ENCODE peak calls at places on chromosomes 6 and 20, in eight cellular contexts. T is endothelial cell of umbilical vein, H is HCT116, E is fibroblast of lung, M is H1, P is HepG2, L is GM23248, A is adipocyte. F is an unnamed sample.

GRCh38 chr6:7389162-7389450 is 436 bp downstream of the CAGE1 start:
- DNase-seq in P (no peak), A (peak), L (peak), T (no peak), H (no peak), M (no peak), E (no peak), F (no peak)

GRCh38 chr6:101747160-101747559 is 353.7 kb downstream of the GRIK2 start:
- DNase-seq in T (no peak), P (no peak), A (no peak), E (no peak), M (no peak), H (no peak), L (no peak), F (no peak)

GRCh38 chr6:36976509-36976908 is 9.5 kb downstream of the MTCH1 start:
- DNase-seq in T (no peak), L (no peak), P (no peak), H (no peak), E (no peak), A (no peak), M (no peak), F (no peak)

GRCh38 chr20:63829943-63830820 is 882 bp downstream of the ZBTB46 start:
- DNase-seq in T (peak), L (peak), H (no peak), M (no peak), P (no peak), E (peak), A (peak), F (no peak)

GRCh38 chr20:61817575-61817974 is 248.1 kb downstream of the TAF4 start:
- DNase-seq in T (no peak), A (no peak), P (no peak), L (no peak), H (no peak), M (no peak), E (no peak), F (no peak)

GRCh38 chr20:63487116-63487764 is 11.6 kb downstream of the EEF1A2 start:
- DNase-seq in E (no peak), L (no peak), H (no peak), P (no peak), M (no peak), T (no peak), A (no peak), F (no peak)

GRCh38 chr6:107080036-107080435 is 35.3 kb downstream of the BEND3 start:
- DNase-seq in T (no peak), P (peak), M (no peak), L (no peak), H (peak), A (peak), E (no peak), F (no peak)

GRCh38 chr6:5433324-5433723 is 172.0 kb downstream of the FARS2 start:
- DNase-seq in P (no peak), E (no peak), A (no peak), M (no peak), L (no peak), H (no peak), T (no peak), F (no peak)

GRCh38 chr20:59120491-59120890 is 43.1 kb upstream of the ZNF831 start:
- DNase-seq in L (no peak), P (no peak), H (no peak), E (no peak), M (no peak), T (no peak), A (no peak), F (no peak)

GRCh38 chr6:143513410-143513809 is 1.9 kb upstream of the FUCA2 start:
- DNase-seq in P (peak), E (no peak), T (no peak), L (peak), H (no peak), A (peak), M (no peak), F (no peak)

GRCh38 chr6:7630792-7631191 is 40.8 kb downstream of the SNRNP48 start:
- DNase-seq in H (no peak), M (no peak), L (no peak), E (no peak), P (no peak), T (no peak), A (no peak), F (no peak)

GRCh38 chr6:137641474-137642077 is 147.4 kb upstream of the OLIG3 start:
- DNase-seq in H (peak), M (peak), P (peak), A (peak), L (peak), T (peak), E (peak), F (peak)

GRCh38 chr6:133965817-133966360 is 12.9 kb downstream of the TBPL1 start:
- DNase-seq in E (no peak), P (no peak), M (no peak), L (no peak), A (no peak), T (no peak), H (no peak), F (no peak)

GRCh38 chr6:106684011-106684410 is 54.6 kb downstream of the QRSL1 start:
- DNase-seq in M (no peak), E (no peak), H (no peak), T (no peak), P (no peak), L (no peak), A (no peak), F (no peak)

GRCh38 chr20:46307139-46307998 is 929 bp downstream of the CDH22 start:
- DNase-seq in T (peak), A (peak), L (peak), M (peak), H (no peak), E (peak), P (peak), F (no peak)

GRCh38 chr6:40727272-40727671 is 140.1 kb upstream of the LRFN2 start:
- DNase-seq in P (no peak), T (no peak), L (no peak), H (no peak), E (no peak), A (no peak), M (no peak), F (no peak)

GRCh38 chr6:78483546-78483945 is 383.8 kb upstream of the IRAK1BP1 start:
- DNase-seq in T (no peak), H (no peak), A (no peak), P (no peak), L (peak), E (no peak), M (no peak), F (no peak)

GRCh38 chr6:40931927-40932326 is 107.1 kb downstream of the UNC5CL start:
- DNase-seq in T (peak), P (no peak), A (no peak), H (no peak), E (no peak), M (no peak), L (peak), F (no peak)

GRCh38 chr6:11659757-11660156 is 118.8 kb downstream of the ADTRP start:
- DNase-seq in M (no peak), E (no peak), L (no peak), H (no peak), A (no peak), T (no peak), P (no peak), F (no peak)

GRCh38 chr20:50694379-50695143 is 3.2 kb upstream of the RIPOR3 start:
- DNase-seq in M (no peak), L (peak), H (no peak), P (peak), E (no peak), T (no peak), A (no peak), F (no peak)

GRCh38 chr6:9539231-9539755 is 875.6 kb downstream of the TFAP2A start:
- DNase-seq in A (no peak), P (no peak), L (no peak), E (no peak), T (no peak), H (no peak), M (no peak), F (no peak)

GRCh38 chr20:39004508-39004907 is 42.4 kb downstream of the DHX35 start:
- DNase-seq in A (no peak), H (no peak), L (no peak), M (no peak), T (no peak), E (no peak), P (no peak), F (no peak)

GRCh38 chr20:41631826-41632225 is 13.6 kb upstream of the CHD6 start:
- DNase-seq in M (no peak), P (no peak), L (peak), T (no peak), A (peak), E (peak), H (no peak), F (no peak)

GRCh38 chr6:71326611-71327010 is 38.0 kb downstream of the OGFRL1 start:
- DNase-seq in L (no peak), T (no peak), A (no peak), P (no peak), E (no peak), M (no peak), H (no peak), F (no peak)

GRCh38 chr6:81875776-81876293 is 123.4 kb upstream of the TENT5A start:
- DNase-seq in M (no peak), P (no peak), T (no peak), L (no peak), E (no peak), A (no peak), H (no peak), F (no peak)

GRCh38 chr6:144749263-144749662 is 464.1 kb downstream of the UTRN start:
- DNase-seq in L (no peak), A (no peak), T (no peak), E (no peak), P (no peak), M (no peak), H (no peak), F (no peak)

GRCh38 chr6:155915651-155916050 is 460.0 kb upstream of the NOX3 start:
- DNase-seq in E (no peak), H (no peak), P (no peak), T (no peak), L (no peak), M (no peak), A (no peak), F (peak)

GRCh38 chr6:155913816-155914215 is 458.2 kb upstream of the NOX3 start:
- DNase-seq in L (no peak), T (no peak), P (no peak), E (no peak), M (no peak), A (no peak), H (no peak), F (no peak)

DNA sequence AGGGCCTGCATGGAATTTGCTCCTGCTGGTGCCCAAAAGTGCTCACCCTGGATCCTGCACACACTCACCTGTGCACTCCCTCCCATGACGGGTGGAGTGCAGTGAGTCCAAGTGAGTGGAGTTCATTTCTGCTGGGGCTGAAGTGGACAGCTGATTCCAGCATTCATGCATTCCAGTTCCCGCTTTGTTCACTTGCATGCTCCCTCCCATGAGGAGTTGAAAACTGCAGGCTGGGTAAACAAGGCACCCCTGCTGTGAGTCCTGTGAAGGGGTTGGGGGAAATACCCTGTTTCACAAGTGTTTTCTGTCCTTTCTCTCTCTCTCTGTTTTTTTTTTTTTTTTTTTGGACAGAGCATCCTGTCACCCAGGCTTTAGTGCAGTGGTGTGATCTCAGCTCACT is 454.1 kb upstream of the NOX3 start:
- DNase-seq in H (no peak), E (no peak), P (no peak), T (no peak), A (no peak), M (no peak), L (no peak), F (no peak)
- H3K9ac ChIP-seq in H (no peak), E (no peak), P (no peak), T (no peak), A (no peak), M (no peak), L (no peak), F (no peak)

DNA sequence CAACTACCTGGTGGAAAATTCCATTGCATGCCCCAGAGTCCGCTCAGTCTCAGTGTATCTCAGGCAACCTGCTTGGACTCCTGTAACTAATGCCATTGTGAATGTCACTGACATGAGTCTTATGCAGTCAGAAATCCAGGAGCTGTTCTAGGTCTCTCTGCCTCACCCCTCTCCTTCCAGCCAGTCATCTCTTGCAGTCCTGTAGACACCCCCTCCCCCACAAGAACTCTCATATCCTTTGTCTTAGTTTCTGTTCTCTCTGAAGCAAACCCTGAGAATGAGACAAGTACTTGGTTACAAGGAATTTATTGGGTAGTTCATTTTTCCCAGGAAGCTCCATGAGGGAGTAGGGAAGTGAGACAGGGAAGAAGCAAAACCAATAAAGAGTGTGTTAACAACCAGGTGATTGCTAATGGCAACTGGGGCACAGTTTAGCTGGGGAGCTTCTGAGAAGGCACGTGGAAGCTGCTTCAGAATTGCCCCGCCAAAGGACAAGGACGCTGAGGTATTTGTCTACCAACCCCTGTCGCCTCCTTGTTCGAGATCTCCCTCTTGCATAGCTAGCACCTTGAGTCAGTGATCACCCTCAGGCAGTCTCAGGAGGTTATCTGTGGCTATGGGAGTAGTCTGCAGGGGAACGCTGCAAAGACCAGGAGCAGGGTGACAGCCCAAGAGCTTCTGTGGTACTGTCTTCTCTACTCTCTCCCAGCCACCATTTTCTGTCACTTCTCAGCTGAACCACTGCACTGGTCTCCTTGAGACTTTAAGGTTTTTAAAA is 911.4 kb upstream of the FLRT3 start:
- DNase-seq in E (no peak), T (no peak), M (no peak), P (no peak), A (no peak), L (no peak), H (no peak), F (no peak)
- H3K9ac ChIP-seq in E (no peak), T (no peak), M (no peak), P (no peak), A (no peak), L (no peak), H (no peak), F (no peak)

DNA sequence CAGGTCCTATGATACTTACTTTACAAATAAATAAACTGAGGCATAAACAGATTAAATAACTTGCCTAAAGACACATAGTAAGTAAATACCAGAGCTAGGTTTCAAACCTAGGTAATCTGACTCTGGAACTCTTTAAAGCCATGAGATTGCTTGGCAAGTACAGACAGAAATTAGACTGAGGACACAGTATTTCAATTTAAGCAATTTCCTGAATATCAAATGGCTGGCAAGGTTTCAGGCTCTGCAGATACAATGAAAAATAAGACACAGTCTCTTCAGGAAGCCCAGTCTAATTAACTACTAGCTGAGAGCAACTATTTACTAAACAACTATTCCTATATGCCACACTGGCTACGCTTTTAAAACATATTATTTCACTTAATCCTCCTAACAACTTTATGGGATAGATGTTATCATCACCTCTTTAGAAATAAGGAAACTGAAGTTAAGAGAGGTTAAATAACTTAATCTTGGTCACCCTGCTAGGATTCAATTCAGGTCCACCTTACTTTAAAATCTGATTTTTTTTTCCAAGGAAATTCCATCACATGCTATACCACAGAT is 4.3 kb downstream of the TRPC4AP start:
- DNase-seq in P (no peak), M (no peak), L (peak), A (peak), T (peak), E (no peak), H (no peak), F (peak)
- H3K9ac ChIP-seq in P (no peak), M (no peak), L (no peak), A (peak), T (no peak), E (no peak), H (no peak), F (no peak)

DNA sequence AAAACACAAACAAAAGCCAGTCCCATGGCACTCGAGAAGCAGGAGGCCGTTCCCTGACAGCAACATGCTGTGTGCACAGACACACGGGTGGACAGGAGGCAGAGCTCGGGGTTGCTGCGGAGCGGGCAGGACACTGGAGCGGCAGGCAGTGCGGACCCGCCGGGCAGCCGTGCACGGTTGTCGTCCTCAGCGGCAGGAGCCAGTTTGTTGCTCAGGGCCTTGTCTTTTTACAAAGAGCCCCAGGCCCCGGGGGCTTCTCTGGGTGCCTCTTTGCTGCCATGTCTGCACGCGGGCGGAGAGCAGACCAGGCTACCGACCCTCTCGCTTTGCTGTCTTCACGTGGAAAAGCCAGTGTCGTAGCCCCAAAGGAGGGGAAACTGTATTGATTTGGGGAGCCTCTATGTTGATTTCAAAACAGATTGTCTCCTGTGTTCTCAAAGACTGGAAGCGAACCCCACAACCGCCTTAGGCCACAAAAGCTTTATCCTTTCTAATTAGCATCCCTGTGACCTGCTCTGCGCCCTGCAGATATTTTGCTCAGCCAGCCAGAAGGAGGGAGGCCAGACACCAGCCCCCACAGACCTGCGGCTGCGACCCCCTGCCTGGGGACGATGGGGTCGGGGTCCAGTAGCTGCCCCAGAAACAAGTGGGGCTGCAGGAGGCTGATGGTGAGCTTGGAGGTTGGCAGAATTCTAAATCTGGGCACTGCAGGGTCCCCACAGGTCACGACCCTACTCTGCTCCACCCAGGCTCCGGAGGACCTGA is 50.2 kb downstream of the ERMARD start:
- DNase-seq in P (no peak), H (no peak), M (no peak), E (no peak), L (no peak), A (no peak), T (no peak), F (no peak)
- H3K9ac ChIP-seq in P (peak), H (no peak), M (no peak), E (no peak), L (no peak), A (no peak), T (no peak), F (no peak)

DNA sequence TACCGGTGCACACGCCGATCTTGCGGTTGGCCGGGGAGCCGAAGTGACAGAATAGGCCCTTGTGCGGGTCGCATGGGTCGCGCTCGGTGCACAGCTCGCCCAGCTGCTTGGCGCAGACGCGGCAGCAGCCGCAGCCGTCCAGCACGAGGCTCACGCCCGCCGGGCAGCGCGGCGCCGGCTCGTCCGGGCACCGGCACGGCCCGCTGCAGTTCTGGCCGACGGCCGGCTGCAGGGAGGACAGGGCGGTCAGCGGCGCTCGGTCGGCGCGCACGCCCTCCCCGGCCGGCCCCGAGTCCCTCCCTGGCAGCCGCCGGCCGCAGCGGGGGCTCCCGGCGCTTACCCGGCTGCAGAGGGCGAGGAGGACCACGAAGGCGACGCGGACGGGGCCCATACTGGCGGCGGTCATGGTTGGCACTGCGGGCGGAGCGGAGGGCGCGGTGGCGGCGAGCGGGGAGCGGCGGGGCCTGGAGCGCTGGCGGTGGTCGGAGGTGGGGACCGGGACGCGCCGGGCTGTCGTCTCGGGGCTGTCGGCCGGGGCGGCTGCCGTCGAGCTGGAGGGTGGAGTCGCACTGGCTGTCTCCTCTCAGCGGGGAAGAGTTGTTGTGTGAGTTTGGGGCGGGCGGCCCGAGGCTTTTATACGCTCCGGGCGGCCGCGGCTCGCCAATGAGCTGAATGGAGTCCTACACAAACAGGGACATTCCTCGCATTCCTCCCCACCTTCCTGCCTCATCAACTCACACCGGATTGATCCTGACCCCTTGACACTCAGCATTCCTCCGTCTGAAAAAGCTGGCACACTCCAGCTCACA is at the start of gene CCN2:
- DNase-seq in P (peak), E (peak), A (peak), M (peak), L (peak), T (peak), H (peak), F (no peak)
- H3K9ac ChIP-seq in P (peak), E (peak), A (peak), M (peak), L (peak), T (peak), H (peak), F (peak)